ENCODE peak calls at places on chromosomes 7 and 10, in nine cellular contexts. D is HCT116, C is IMR-90, B is OCI-LY7, V is HL-60, U is epithelial cell of esophagus, T is heart right ventricle, L is fibroblast of pulmonary artery, O is fibroblast of villous mesenchyme. H is an unnamed sample.

GRCh38 chr10:73771722-73772279 is 10.0 kb upstream of the CHCHD1 start:
- DNase-seq in D (peak), C (peak), B (peak), V (no peak), U (peak), T (peak), L (peak), O (peak), H (peak)

GRCh38 chr7:100789055-100789454 is 38.3 kb downstream of the EPHB4 start:
- DNase-seq in D (no peak), C (no peak), B (no peak), V (no peak), U (no peak), T (no peak), L (no peak), O (no peak), H (no peak)

GRCh38 chr7:101630591-101630990 is 1.5 kb upstream of the MYL10 start:
- DNase-seq in D (no peak), C (peak), B (no peak), V (no peak), U (peak), T (no peak), L (peak), O (peak), H (peak)

GRCh38 chr7:33578166-33578565 is 327.2 kb upstream of the BMPER start:
- DNase-seq in D (no peak), C (peak), B (no peak), V (no peak), U (peak), T (no peak), L (peak), O (no peak), H (no peak)

GRCh38 chr10:117780411-117780810 is 237.9 kb downstream of the EMX2 start:
- DNase-seq in D (no peak), C (no peak), B (no peak), V (no peak), U (no peak), T (no peak), L (no peak), O (no peak), H (no peak)

GRCh38 chr10:69807696-69808095 is 6.0 kb downstream of the COL13A1 start:
- DNase-seq in D (peak), C (peak), B (no peak), V (no peak), U (peak), T (no peak), L (peak), O (peak), H (no peak)

GRCh38 chr7:158763454-158764033 is 58.9 kb upstream of the NCAPG2 start:
- DNase-seq in D (no peak), C (no peak), B (no peak), V (no peak), U (no peak), T (no peak), L (no peak), O (no peak), H (no peak)

GRCh38 chr10:72099054-72099921 is 10.9 kb upstream of the SPOCK2 start:
- DNase-seq in D (no peak), C (peak), B (no peak), V (no peak), U (peak), T (no peak), L (no peak), O (peak), H (no peak)

GRCh38 chr10:126959431-126959830 is 54.2 kb downstream of the DOCK1 start:
- DNase-seq in D (no peak), C (no peak), B (no peak), V (no peak), U (no peak), T (no peak), L (no peak), O (no peak), H (no peak)

GRCh38 chr10:48287417-48288391 is 13.2 kb upstream of the FRMPD2 start:
- DNase-seq in D (no peak), C (no peak), B (no peak), V (no peak), U (no peak), T (peak), L (no peak), O (no peak), H (peak)

GRCh38 chr10:25493122-25493893 is 318.5 kb downstream of the GPR158 start:
- DNase-seq in D (peak), C (peak), B (no peak), V (no peak), U (peak), T (peak), L (peak), O (peak), H (peak)

GRCh38 chr10:22900841-22901601 is 26.8 kb upstream of the ARMC3 start:
- DNase-seq in D (no peak), C (no peak), B (no peak), V (no peak), U (no peak), T (peak), L (no peak), O (no peak), H (no peak)

GRCh38 chr10:112615269-112615668 is 168.3 kb downstream of the VTI1A start:
- DNase-seq in D (peak), C (no peak), B (no peak), V (no peak), U (peak), T (no peak), L (no peak), O (no peak), H (no peak)

GRCh38 chr7:10412426-10413019 is 561.1 kb upstream of the PHF14 start:
- DNase-seq in D (peak), C (peak), B (peak), V (no peak), U (peak), T (peak), L (peak), O (peak), H (peak)

GRCh38 chr7:132998763-132999162 is 83.1 kb downstream of the CHCHD3 start:
- DNase-seq in D (no peak), C (no peak), B (no peak), V (no peak), U (no peak), T (no peak), L (no peak), O (no peak), H (no peak)

GRCh38 chr7:144821069-144821468 is 14.8 kb downstream of the TPK1 start:
- DNase-seq in D (no peak), C (no peak), B (no peak), V (no peak), U (no peak), T (no peak), L (no peak), O (no peak), H (no peak)

GRCh38 chr10:99888623-99889022 is 106.2 kb downstream of the ABCC2 start:
- DNase-seq in D (no peak), C (peak), B (no peak), V (no peak), U (no peak), T (no peak), L (peak), O (peak), H (no peak)

GRCh38 chr10:31620236-31621151 is 301.5 kb downstream of the ZEB1 start:
- DNase-seq in D (no peak), C (peak), B (no peak), V (no peak), U (no peak), T (peak), L (peak), O (peak), H (no peak)

GRCh38 chr10:61923210-61924024 is 21.9 kb downstream of the ARID5B start:
- DNase-seq in D (no peak), C (peak), B (no peak), V (no peak), U (peak), T (no peak), L (peak), O (peak), H (no peak)

GRCh38 chr7:15007507-15007906 is 105.0 kb upstream of the DGKB start:
- DNase-seq in D (peak), C (no peak), B (no peak), V (no peak), U (peak), T (no peak), L (peak), O (no peak), H (peak)

GRCh38 chr10:109835257-109835656 is 88.1 kb downstream of the XPNPEP1 start:
- DNase-seq in D (no peak), C (no peak), B (no peak), V (no peak), U (no peak), T (no peak), L (peak), O (peak), H (no peak)

GRCh38 chr10:8336629-8337331 is 282.3 kb downstream of the GATA3 start:
- DNase-seq in D (no peak), C (no peak), B (no peak), V (no peak), U (no peak), T (no peak), L (no peak), O (no peak), H (peak)

GRCh38 chr7:12674861-12675260 is 12.6 kb upstream of the ARL4A start:
- DNase-seq in D (no peak), C (peak), B (peak), V (no peak), U (peak), T (peak), L (peak), O (peak), H (peak)

GRCh38 chr10:88980247-88980646 is 10.4 kb upstream of the FAS start:
- DNase-seq in D (no peak), C (no peak), B (no peak), V (no peak), U (no peak), T (no peak), L (no peak), O (no peak), H (no peak)

GRCh38 chr7:16399265-16399801 is 22.0 kb downstream of the CRPPA start:
- DNase-seq in D (no peak), C (peak), B (no peak), V (no peak), U (no peak), T (no peak), L (peak), O (peak), H (no peak)

GRCh38 chr7:106039486-106040060 is 72.5 kb downstream of the SYPL1 start:
- DNase-seq in D (no peak), C (peak), B (no peak), V (no peak), U (no peak), T (no peak), L (peak), O (peak), H (peak)

GRCh38 chr7:18700147-18700546 is 204.6 kb downstream of the HDAC9 start:
- DNase-seq in D (peak), C (no peak), B (peak), V (no peak), U (no peak), T (no peak), L (no peak), O (no peak), H (no peak)

GRCh38 chr7:110541962-110542361 is 549.0 kb upstream of the LRRN3 start:
- DNase-seq in D (no peak), C (peak), B (no peak), V (no peak), U (no peak), T (no peak), L (no peak), O (no peak), H (no peak)

GRCh38 chr7:100016209-100016901 is 959 bp downstream of the ZKSCAN1 start:
- DNase-seq in D (no peak), C (no peak), B (no peak), V (no peak), U (no peak), T (no peak), L (no peak), O (peak), H (peak)

GRCh38 chr7:21903074-21903786 is 42.5 kb downstream of the CDCA7L start:
- DNase-seq in D (no peak), C (no peak), B (no peak), V (no peak), U (no peak), T (no peak), L (no peak), O (no peak), H (no peak)

GRCh38 chr10:110834622-110835219 is 37.0 kb upstream of the PDCD4 start:
- DNase-seq in D (no peak), C (no peak), B (peak), V (no peak), U (peak), T (peak), L (peak), O (peak), H (peak)

GRCh38 chr7:139523199-139523941 is at the start of gene CLEC2L:
- DNase-seq in D (no peak), C (no peak), B (no peak), V (no peak), U (peak), T (no peak), L (no peak), O (no peak), H (peak)

GRCh38 chr7:75842836-75843446 is 29.3 kb upstream of the CCL24 start:
- DNase-seq in D (no peak), C (peak), B (peak), V (peak), U (peak), T (peak), L (peak), O (peak), H (peak)

GRCh38 chr7:98119257-98119918 is 12.7 kb downstream of the LMTK2 start:
- DNase-seq in D (no peak), C (peak), B (no peak), V (no peak), U (peak), T (no peak), L (peak), O (peak), H (peak)

GRCh38 chr10:30459283-30459682 is 25.3 kb downstream of the MAP3K8 start:
- DNase-seq in D (no peak), C (no peak), B (no peak), V (peak), U (no peak), T (no peak), L (no peak), O (no peak), H (peak)

GRCh38 chr7:727806-728460 is 852 bp upstream of the PRKAR1B start:
- DNase-seq in D (no peak), C (peak), B (no peak), V (no peak), U (no peak), T (no peak), L (peak), O (peak), H (no peak)

GRCh38 chr10:103915794-103916193 is 2.2 kb downstream of the STN1 start:
- DNase-seq in D (no peak), C (no peak), B (no peak), V (no peak), U (no peak), T (no peak), L (no peak), O (peak), H (no peak)

GRCh38 chr10:34454590-34455289 is 360.4 kb downstream of the PARD3 start:
- DNase-seq in D (no peak), C (peak), B (no peak), V (no peak), U (no peak), T (no peak), L (peak), O (peak), H (no peak)

GRCh38 chr10:122468923-122469781 is 7.8 kb downstream of the HTRA1 start:
- DNase-seq in D (peak), C (peak), B (no peak), V (peak), U (peak), T (no peak), L (peak), O (peak), H (peak)

GRCh38 chr10:30215631-30216030 is 133.4 kb downstream of the MTPAP start:
- DNase-seq in D (no peak), C (no peak), B (no peak), V (no peak), U (no peak), T (peak), L (peak), O (no peak), H (no peak)

GRCh38 chr7:66629222-66629658 is 559 bp downstream of the KCTD7 start:
- DNase-seq in D (no peak), C (no peak), B (peak), V (no peak), U (no peak), T (no peak), L (no peak), O (peak), H (no peak)

GRCh38 chr7:66628361-66629221 is at the start of gene KCTD7:
- DNase-seq in D (peak), C (peak), B (peak), V (peak), U (peak), T (peak), L (peak), O (peak), H (peak)

GRCh38 chr7:66627876-66628360 is 763 bp upstream of the KCTD7 start:
- DNase-seq in D (no peak), C (no peak), B (no peak), V (no peak), U (no peak), T (no peak), L (no peak), O (peak), H (no peak)

GRCh38 chr7:66626236-66626957 is 2.3 kb upstream of the KCTD7 start:
- DNase-seq in D (no peak), C (peak), B (no peak), V (no peak), U (peak), T (no peak), L (peak), O (peak), H (no peak)

DNA sequence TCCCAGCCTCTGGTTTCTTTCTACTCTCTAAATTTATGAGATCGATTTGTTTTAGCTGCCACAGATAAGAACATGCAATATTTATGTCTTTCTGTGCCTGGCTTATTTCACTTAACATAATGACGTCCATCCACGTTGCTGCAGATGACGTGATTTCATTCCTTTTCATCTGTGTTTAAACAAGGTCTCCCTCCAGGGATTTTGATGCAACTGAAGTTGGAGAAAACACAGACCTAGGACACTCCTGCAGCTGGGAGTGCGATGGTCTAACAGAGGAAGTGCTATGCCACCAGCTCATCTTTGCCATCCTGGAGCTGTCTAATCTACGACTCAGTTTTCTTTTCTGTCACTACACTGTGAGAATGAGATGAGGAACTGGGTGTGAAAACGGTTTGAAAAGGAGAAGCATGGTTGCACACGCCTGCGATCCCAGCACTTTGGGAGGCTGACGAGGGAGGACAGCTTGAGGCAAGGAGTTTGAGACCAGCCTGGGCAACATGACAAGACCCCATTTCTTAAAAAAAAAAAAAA is 1.5 kb upstream of the KCTD7 start:
- DNase-seq in D (no peak), C (peak), B (peak), V (peak), U (no peak), T (no peak), L (peak), O (peak), H (peak)
- TF ChIP-seq CTCF in D (no peak), C (no peak), B (no peak), V (no peak), U (no peak), T (no peak), L (no peak), O (no peak), H (no peak)

GRCh38 chr10:102247724-102248123 is 2.4 kb downstream of the GBF1 start:
- DNase-seq in D (no peak), C (no peak), B (no peak), V (no peak), U (no peak), T (no peak), L (no peak), O (no peak), H (no peak)
- H3K4me3 ChIP-seq in D (no peak), C (no peak), B (peak), V (no peak), U (no peak), T (peak), L (no peak), O (no peak), H (peak)

GRCh38 chr7:113774182-113774807 is 144.5 kb downstream of the PPP1R3A start:
- DNase-seq in D (peak), C (peak), B (peak), V (no peak), U (peak), T (peak), L (peak), O (peak), H (peak)
- TF ChIP-seq CTCF in D (peak), C (peak), B (peak), V (peak), U (peak), T (peak), L (peak), O (peak), H (peak)

GRCh38 chr7:107172318-107173032 is 3.7 kb downstream of the HBP1 start:
- DNase-seq in D (no peak), C (no peak), B (no peak), V (no peak), U (no peak), T (no peak), L (no peak), O (no peak), H (no peak)

GRCh38 chr7:107171496-107171895 is 2.7 kb downstream of the HBP1 start:
- DNase-seq in D (no peak), C (no peak), B (no peak), V (no peak), U (no peak), T (no peak), L (no peak), O (no peak), H (no peak)

GRCh38 chr7:107168233-107169119 is at the start of gene HBP1:
- DNase-seq in D (peak), C (peak), B (peak), V (peak), U (peak), T (peak), L (peak), O (peak), H (peak)

GRCh38 chr7:107169120-107170050 is 582 bp downstream of the HBP1 start:
- DNase-seq in D (peak), C (peak), B (peak), V (peak), U (peak), T (peak), L (peak), O (peak), H (peak)

DNA sequence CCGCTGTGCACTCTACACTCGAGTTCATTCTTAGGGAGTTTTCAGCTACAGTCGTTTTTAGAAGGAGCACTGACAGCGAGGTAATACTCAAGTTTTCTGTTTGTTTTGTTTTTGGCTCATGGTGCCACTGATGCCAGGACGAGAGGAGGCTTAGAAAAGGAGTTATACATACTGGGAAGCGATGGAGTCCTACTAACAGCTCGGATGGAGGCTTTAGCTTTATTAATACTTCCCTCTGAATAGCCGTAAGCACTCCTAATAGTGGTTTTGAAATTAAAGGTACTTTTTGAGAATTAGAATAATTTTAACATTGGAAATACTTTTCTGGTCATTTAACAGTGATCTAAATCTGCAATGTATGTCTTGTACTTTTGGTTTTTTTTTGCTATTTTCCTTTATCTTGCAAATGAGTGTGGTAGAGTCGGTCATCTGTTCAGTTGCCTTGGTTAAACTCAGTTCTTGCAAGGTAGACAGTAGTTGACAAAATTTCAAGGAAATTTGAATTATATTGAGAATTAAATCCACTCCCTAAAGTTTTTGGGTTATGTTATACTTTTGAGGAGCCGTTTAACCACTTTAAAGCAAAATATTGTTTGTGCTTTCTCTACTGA is 1.4 kb downstream of the HBP1 start:
- DNase-seq in D (no peak), C (no peak), B (no peak), V (no peak), U (no peak), T (no peak), L (no peak), O (no peak), H (no peak)
- H3K4me3 ChIP-seq in D (peak), C (peak), B (peak), V (peak), U (peak), T (peak), L (peak), O (peak), H (peak)